ENCODE peak calls at places on chromosomes 13 and 19, in four cellular contexts. X is CD4-positive, alpha-beta T cell; L is NB4; J is C1 segment of cervical spinal cord. P is an unnamed sample.

GRCh38 chr19:17069249-17069648 is 6.0 kb downstream of the HAUS8 start:
- DNase-seq in X (no peak), L (peak; percentile 26), J (no peak), P (no peak)

GRCh38 chr19:43759515-43759914 is 4.8 kb upstream of the SMG9 start:
- DNase-seq in X (no peak), L (no peak), J (no peak), P (no peak)

GRCh38 chr19:53492153-53492552 is 24.6 kb downstream of the ZNF813 start:
- DNase-seq in X (no peak), L (no peak), J (no peak), P (no peak)

GRCh38 chr13:39266426-39266825 is 228.2 kb downstream of the NHLRC3 start:
- DNase-seq in X (no peak), L (no peak), J (no peak), P (no peak)

GRCh38 chr13:73317140-73317539 is 258.3 kb downstream of the KLF5 start:
- DNase-seq in X (no peak), L (no peak), J (no peak), P (no peak)

GRCh38 chr13:111599791-111600190 is 279.3 kb downstream of the TEX29 start:
- DNase-seq in X (no peak), L (no peak), J (no peak), P (no peak)

GRCh38 chr13:75345191-75345590 is 136.8 kb downstream of the TBC1D4 start:
- DNase-seq in X (no peak), L (no peak), J (no peak), P (no peak)

GRCh38 chr19:7213628-7214328 is 80.4 kb downstream of the INSR start:
- DNase-seq in X (no peak), L (no peak), J (no peak), P (no peak)

GRCh38 chr13:46593403-46593802 is 40.4 kb downstream of the LRCH1 start:
- DNase-seq in X (peak; percentile 39), L (no peak), J (no peak), P (no peak)

GRCh38 chr13:48575014-48575413 is 42.1 kb upstream of the RCBTB2 start:
- DNase-seq in X (no peak), L (no peak), J (no peak), P (no peak)

GRCh38 chr19:44303976-44304568 is 753 bp downstream of the ZNF235 start:
- DNase-seq in X (no peak), L (peak; percentile 2), J (no peak), P (no peak)